ENCODE peak calls at places on chromosomes 5 and 9, in seven cellular contexts. B is K562, C is HCT116, A is SK-N-SH, M is H1, R is GM12878, X is HepG2. G is an unnamed sample.

GRCh38 chr5:178572617-178573016 is 17.6 kb downstream of the COL23A1 start:
- DNase-seq in B (no peak), R (no peak), M (no peak), C (no peak), X (no peak), A (no peak), G (no peak)

GRCh38 chr9:107173422-107174180 is 109.5 kb upstream of the RAD23B start:
- DNase-seq in M (no peak), B (no peak), R (no peak), C (no peak), X (no peak), A (no peak), G (no peak)

GRCh38 chr5:54825005-54825404 is 160.4 kb downstream of the ESM1 start:
- DNase-seq in M (no peak), X (no peak), R (no peak), C (no peak), B (no peak), A (no peak), G (no peak)

GRCh38 chr5:11491658-11492057 is 412.6 kb downstream of the CTNND2 start:
- DNase-seq in M (no peak), C (no peak), A (no peak), X (no peak), B (no peak), R (no peak), G (no peak)

GRCh38 chr5:61943718-61944117 is 362.3 kb upstream of the KIF2A start:
- DNase-seq in A (no peak), C (no peak), B (no peak), M (no peak), R (no peak), X (no peak), G (no peak)

GRCh38 chr9:16884952-16885513 is 14.6 kb upstream of the BNC2 start:
- DNase-seq in B (no peak), A (peak), M (no peak), C (no peak), R (no peak), X (no peak), G (no peak)

GRCh38 chr5:55749387-55749786 is 11.5 kb downstream of the DDX4 start:
- DNase-seq in A (no peak), C (no peak), X (no peak), B (no peak), M (no peak), R (no peak), G (no peak)

GRCh38 chr5:180161420-180162303 is 47.3 kb downstream of the RASGEF1C start:
- DNase-seq in R (no peak), X (peak), C (no peak), M (no peak), B (no peak), A (peak), G (no peak)

GRCh38 chr5:173746050-173746449 is 129.6 kb upstream of the BOD1 start:
- DNase-seq in C (no peak), X (peak), M (no peak), B (no peak), A (no peak), R (no peak), G (no peak)

GRCh38 chr5:132233811-132234683 is 6.4 kb upstream of the P4HA2 start:
- DNase-seq in A (no peak), X (no peak), B (no peak), R (no peak), M (no peak), C (no peak), G (no peak)

GRCh38 chr9:129253820-129254381 is 75.8 kb upstream of the IER5L start:
- DNase-seq in M (no peak), A (no peak), C (no peak), B (no peak), R (no peak), X (no peak), G (no peak)

GRCh38 chr9:84296146-84296843 is 44.3 kb downstream of the SLC28A3 start:
- DNase-seq in X (no peak), A (no peak), B (no peak), R (peak), C (no peak), M (no peak), G (no peak)

GRCh38 chr9:124776613-124776951 is 351 bp upstream of the OLFML2A start:
- DNase-seq in R (no peak), B (no peak), C (no peak), A (no peak), X (no peak), M (peak), G (no peak)

GRCh38 chr5:112221118-112221517 is 198.0 kb downstream of the EPB41L4A start:
- DNase-seq in M (no peak), B (no peak), R (no peak), X (no peak), A (no peak), C (no peak), G (no peak)

GRCh38 chr5:155029240-155029639 is 15.7 kb downstream of the KIF4B start:
- DNase-seq in M (no peak), X (no peak), R (no peak), B (no peak), C (no peak), A (no peak), G (no peak)

GRCh38 chr9:87668222-87668621 is 57.7 kb upstream of the CTSL start:
- DNase-seq in R (no peak), A (no peak), C (no peak), B (no peak), M (no peak), X (no peak), G (peak)

GRCh38 chr5:173331956-173332479 is 3.8 kb upstream of the STC2 start:
- DNase-seq in B (peak), X (peak), M (peak), R (peak), C (peak), A (peak), G (peak)

GRCh38 chr9:105681724-105682123 is 12.6 kb upstream of the TMEM38B start:
- DNase-seq in R (no peak), A (no peak), M (no peak), C (no peak), B (peak), X (no peak), G (no peak)

GRCh38 chr9:114321759-114322158 is 1.1 kb upstream of the ORM1 start:
- DNase-seq in B (no peak), R (no peak), X (no peak), M (no peak), A (no peak), C (no peak), G (no peak)

GRCh38 chr5:104126980-104127379 is 564.4 kb upstream of the NUDT12 start:
- DNase-seq in C (no peak), B (no peak), R (no peak), M (no peak), X (no peak), A (no peak), G (no peak)

GRCh38 chr9:128636024-128636390 is 20.6 kb downstream of the DYNC2I2 start:
- DNase-seq in C (no peak), A (peak), B (no peak), R (no peak), M (peak), X (peak), G (peak)

GRCh38 chr9:10674586-10674985 is 61.8 kb upstream of the PTPRD start:
- DNase-seq in C (no peak), A (no peak), M (no peak), X (no peak), B (no peak), R (no peak), G (no peak)

GRCh38 chr9:16899611-16900010 is 29.1 kb upstream of the BNC2 start:
- DNase-seq in X (no peak), A (no peak), C (no peak), M (no peak), R (no peak), B (no peak), G (no peak)

DNA sequence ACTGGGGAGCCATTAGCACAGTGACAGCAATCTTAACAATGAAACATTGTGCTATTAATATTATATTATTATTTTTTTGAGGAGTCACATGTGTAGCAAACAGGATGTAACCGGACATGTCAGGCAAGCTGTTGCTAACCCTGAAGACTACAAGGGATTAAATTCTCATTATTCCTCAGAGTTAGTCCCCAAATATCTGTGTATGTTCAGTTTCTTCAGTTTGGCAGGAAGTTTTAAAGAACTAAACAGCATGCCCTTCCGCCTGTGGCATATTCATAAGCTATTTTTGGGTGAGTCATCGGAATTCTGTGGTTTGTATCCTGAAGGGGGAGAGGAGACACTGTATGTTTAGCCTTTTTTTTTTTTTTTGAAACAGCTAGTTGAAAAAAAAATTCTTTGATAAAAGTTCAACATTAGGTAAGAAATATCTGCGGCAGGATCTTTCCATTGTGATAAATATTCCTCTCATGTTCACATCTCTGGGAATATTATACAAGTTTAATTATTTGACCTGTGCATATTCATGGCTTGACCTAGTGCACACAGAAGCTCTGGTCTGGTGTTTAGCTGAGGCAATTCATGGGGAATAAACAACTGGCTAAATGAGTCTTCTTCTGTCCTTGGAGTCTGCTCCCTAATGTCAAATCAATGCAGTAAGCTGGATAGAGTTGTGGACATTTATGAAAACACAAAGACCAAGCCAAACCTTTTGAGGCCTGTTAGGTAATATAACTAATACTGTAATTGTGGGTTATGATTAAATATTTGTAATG is 202.7 kb upstream of the CDKN2B start:
- DNase-seq in C (peak), R (no peak), X (peak), B (no peak), A (no peak), M (no peak), G (no peak)
- TF ChIP-seq JUND in C (peak), R (no peak), X (no peak), B (no peak), A (peak), M (no peak), G (no peak)

DNA sequence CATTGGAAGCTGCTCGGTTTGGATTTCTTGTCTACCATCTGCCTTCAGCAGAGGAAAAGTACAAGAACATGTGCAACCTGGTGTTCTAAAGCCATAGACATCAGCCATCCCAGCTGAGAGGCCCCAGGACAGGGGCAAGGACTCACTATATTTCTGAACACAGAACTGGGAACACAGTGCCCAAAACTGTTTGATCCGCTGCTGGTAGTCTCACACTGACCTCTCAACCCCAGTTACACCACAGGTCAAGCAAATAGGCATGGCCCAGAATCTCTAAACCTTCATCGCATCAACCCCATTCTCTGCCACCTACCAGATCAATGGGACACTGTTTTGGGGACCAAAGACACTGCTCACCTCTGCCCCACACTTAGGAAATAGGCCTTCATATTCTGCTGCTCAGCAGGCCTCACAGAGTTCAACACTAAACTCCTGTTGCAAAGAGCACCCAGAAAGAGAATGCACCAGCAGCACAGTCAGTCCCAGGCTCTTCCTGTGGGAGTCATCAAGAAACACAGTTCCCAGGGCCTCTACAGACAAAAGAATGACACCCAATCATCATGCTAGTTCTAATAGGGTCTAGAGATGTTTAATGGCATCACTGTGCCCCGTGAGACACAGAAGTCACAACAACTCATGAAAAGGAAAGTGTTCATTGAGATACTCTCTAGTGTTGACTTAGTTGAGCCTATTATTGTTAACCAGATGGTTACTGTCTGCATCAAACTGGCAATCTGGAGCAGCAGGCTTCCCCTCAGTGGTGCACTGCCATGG is 1.8 kb downstream of the KLHL3 start:
- DNase-seq in M (no peak), B (no peak), X (no peak), R (no peak), A (no peak), C (no peak), G (no peak)
- TF ChIP-seq JUND in M (no peak), B (no peak), X (no peak), R (no peak), A (no peak), C (no peak), G (no peak)

GRCh38 chr5:159765760-159766517 is 150.3 kb upstream of the ADRA1B start:
- DNase-seq in B (no peak), R (no peak), M (no peak), X (no peak), C (no peak), A (no peak), G (no peak)
- TF ChIP-seq JUND in B (no peak), R (no peak), M (no peak), X (no peak), C (no peak), A (no peak), G (no peak)

GRCh38 chr9:34592895-34593601 is 3.5 kb upstream of the CNTFR start:
- DNase-seq in A (peak), C (no peak), M (peak), B (no peak), X (no peak), R (no peak), G (peak)
- TF ChIP-seq JUND in A (no peak), C (no peak), M (no peak), B (no peak), X (no peak), R (no peak), G (no peak)

GRCh38 chr9:840343-840742 is 1.2 kb upstream of the DMRT1 start:
- DNase-seq in C (no peak), R (no peak), M (peak), B (no peak), X (no peak), A (no peak), G (no peak)

GRCh38 chr9:842918-843468 is 1.5 kb downstream of the DMRT1 start:
- DNase-seq in B (no peak), X (no peak), M (no peak), A (no peak), C (no peak), R (no peak), G (no peak)

GRCh38 chr9:847505-847904 is 6.0 kb downstream of the DMRT1 start:
- DNase-seq in A (no peak), B (no peak), C (no peak), X (no peak), R (no peak), M (no peak), G (no peak)

GRCh38 chr9:846852-847251 is 5.4 kb downstream of the DMRT1 start:
- DNase-seq in M (peak), X (no peak), C (peak), A (no peak), B (no peak), R (no peak), G (no peak)

GRCh38 chr9:841371-842209 is at the start of gene DMRT1:
- DNase-seq in X (no peak), M (peak), C (no peak), B (no peak), R (no peak), A (no peak), G (no peak)
- TF ChIP-seq JUND in X (no peak), M (no peak), C (no peak), B (no peak), R (no peak), A (no peak), G (no peak)

DNA sequence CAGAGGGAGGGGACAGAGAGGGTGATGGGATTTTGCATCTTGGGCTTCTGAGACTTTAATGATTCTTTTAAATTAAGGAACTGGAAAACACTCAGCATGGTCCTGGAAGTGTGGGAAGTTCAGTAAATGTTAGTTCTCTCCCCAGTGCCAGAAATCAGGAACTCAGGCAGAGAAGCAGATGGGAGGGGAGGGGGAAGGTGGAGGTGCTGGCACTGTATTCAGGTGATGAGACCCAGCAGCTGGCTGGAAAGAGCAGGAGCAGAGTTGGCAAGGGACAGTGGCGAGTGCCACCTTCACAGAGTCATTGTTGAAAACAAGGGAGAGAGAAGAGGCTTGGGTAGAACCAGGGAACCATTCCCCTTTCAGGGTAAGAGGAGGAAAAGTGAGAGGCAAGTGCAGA is 46.9 kb downstream of the ARHGAP26 start:
- DNase-seq in A (no peak), X (no peak), M (no peak), C (no peak), B (no peak), R (no peak), G (no peak)
- TF ChIP-seq JUND in A (no peak), X (no peak), M (no peak), C (no peak), B (no peak), R (no peak), G (no peak)

GRCh38 chr5:58382131-58382534 is 77.8 kb downstream of the PLK2 start:
- DNase-seq in X (no peak), M (no peak), R (no peak), B (no peak), A (no peak), C (no peak), G (no peak)

GRCh38 chr5:58381566-58381965 is 78.3 kb downstream of the PLK2 start:
- DNase-seq in C (no peak), X (no peak), M (no peak), R (no peak), A (no peak), B (no peak), G (no peak)

GRCh38 chr5:58378613-58379385 is 81.1 kb downstream of the PLK2 start:
- DNase-seq in A (no peak), X (no peak), M (no peak), B (no peak), C (no peak), R (no peak), G (no peak)

GRCh38 chr5:58383459-58383858 is 76.4 kb downstream of the PLK2 start:
- DNase-seq in B (no peak), A (no peak), C (no peak), X (no peak), M (no peak), R (no peak), G (no peak)

DNA sequence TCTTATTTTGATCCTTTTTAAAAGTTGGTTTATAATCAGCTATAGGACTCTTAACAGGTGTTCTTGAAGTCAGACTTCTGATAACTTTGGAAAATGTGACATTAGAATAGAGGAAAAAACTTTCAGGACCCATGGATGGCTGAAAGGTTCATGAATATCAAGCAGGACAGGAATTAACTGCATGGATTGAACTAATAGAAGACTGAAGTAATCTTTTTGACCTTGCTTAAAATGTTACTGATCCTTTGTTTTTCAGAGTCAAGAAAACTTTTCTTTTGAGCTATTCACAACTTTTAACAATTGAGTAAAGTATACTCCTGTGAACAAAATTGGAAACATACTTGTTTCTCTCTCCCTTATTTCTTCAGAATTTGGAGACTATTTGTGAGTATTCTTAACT is 79.2 kb downstream of the PLK2 start:
- DNase-seq in R (no peak), A (no peak), B (no peak), C (no peak), M (no peak), X (no peak), G (no peak)
- TF ChIP-seq JUND in R (no peak), A (no peak), B (no peak), C (no peak), M (no peak), X (no peak), G (no peak)

GRCh38 chr9:97553841-97554240 is 52.4 kb downstream of the TMOD1 start:
- DNase-seq in X (no peak), R (no peak), C (no peak), B (no peak), M (no peak), A (no peak), G (no peak)

GRCh38 chr9:97556721-97557605 is 55.5 kb downstream of the TMOD1 start:
- DNase-seq in X (no peak), C (no peak), R (no peak), M (no peak), B (no peak), A (no peak), G (no peak)

GRCh38 chr9:97554566-97555075 is 53.2 kb downstream of the TMOD1 start:
- DNase-seq in M (no peak), B (no peak), X (no peak), C (no peak), A (no peak), R (no peak), G (no peak)

GRCh38 chr9:97556036-97556720 is 54.7 kb downstream of the TMOD1 start:
- DNase-seq in C (no peak), M (no peak), B (no peak), R (no peak), A (peak), X (no peak), G (no peak)

GRCh38 chr9:97555164-97555563 is 53.7 kb downstream of the TMOD1 start:
- DNase-seq in R (no peak), A (no peak), M (no peak), X (no peak), B (no peak), C (no peak), G (no peak)
- TF ChIP-seq JUND in R (no peak), A (no peak), M (no peak), X (no peak), B (no peak), C (no peak), G (no peak)

GRCh38 chr9:133278161-133279131 is 3.4 kb upstream of the ABO start:
- DNase-seq in A (no peak), C (no peak), M (no peak), X (no peak), B (no peak), R (no peak), G (no peak)
- TF ChIP-seq JUND in A (no peak), C (no peak), M (no peak), X (no peak), B (no peak), R (no peak), G (no peak)

DNA sequence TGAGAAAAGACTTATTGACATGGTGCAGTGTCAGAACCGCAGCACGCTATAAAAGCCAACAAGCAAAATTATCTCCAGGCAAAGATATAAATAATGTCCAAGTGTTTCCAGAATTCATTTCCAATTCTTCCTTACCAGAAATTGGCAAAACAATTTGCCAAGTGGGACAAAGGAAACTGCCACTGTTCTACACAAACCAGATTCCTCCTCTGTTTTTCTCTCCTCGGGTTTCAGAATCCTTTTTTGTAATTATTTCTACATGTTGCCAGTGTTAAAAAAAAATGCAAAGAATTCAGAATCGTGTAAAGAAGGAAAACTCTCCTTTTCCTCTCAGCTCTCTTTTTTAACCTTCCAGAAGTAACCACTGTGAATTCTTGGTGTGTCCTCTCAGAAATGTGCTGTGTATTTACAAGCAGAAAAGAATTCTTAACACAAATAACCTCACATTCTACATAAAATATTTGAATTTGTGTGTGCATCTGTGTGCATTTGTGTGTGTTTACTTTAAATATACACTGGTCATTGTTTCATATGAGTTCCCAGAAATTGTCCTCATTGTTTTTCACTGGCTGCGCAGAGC is 224.6 kb downstream of the DRD1 start:
- DNase-seq in M (no peak), X (no peak), R (no peak), B (no peak), C (no peak), A (no peak), G (no peak)
- TF ChIP-seq JUND in M (no peak), X (no peak), R (no peak), B (no peak), C (no peak), A (no peak), G (no peak)